ENCODE peak calls at places on chromosomes 5 and 9, in six cellular contexts. Y is NCI-H2171 treated with DMSO at 0.1 percent for 48 hours; L is naive thymus-derived CD4-positive, alpha-beta T cell; W is effector memory CD8-positive, alpha-beta T cell; N is H7; E is NCI-H1092 treated with DMSO at 0.1 percent for 48 hours. M is an unnamed sample.
A peak's percentile ranks its signal among the peaks of the same experiment; 100 is the strongest.

GRCh38 chr9:120894404-120895226 is 17.6 kb upstream of the PHF19 start:
- DNase-seq in Y (no peak), N (peak; percentile 64), L (no peak), E (no peak), W (no peak), M (no peak)

GRCh38 chr5:37665889-37666288 is 174.0 kb downstream of the GDNF start:
- DNase-seq in L (no peak), Y (peak; percentile 64), E (peak; percentile 74), W (no peak), N (no peak), M (no peak)

GRCh38 chr5:153551537-153552079 is 61.1 kb downstream of the GRIA1 start:
- DNase-seq in N (peak; percentile 30), Y (peak; percentile 1), W (no peak), L (no peak), E (peak; percentile 33), M (no peak)

GRCh38 chr9:35563791-35564197 is 41.3 kb upstream of the TESK1 start:
- DNase-seq in W (no peak), Y (no peak), E (no peak), N (peak; percentile 80), L (no peak), M (no peak)

GRCh38 chr9:13278368-13279246 is 885 bp downstream of the MPDZ start:
- DNase-seq in E (peak; percentile 78), L (no peak), N (peak; percentile 77), W (no peak), Y (peak; percentile 46), M (no peak)

GRCh38 chr5:147949711-147950573 is 43.6 kb upstream of the C5orf46 start:
- DNase-seq in E (peak; percentile 33), L (no peak), Y (peak; percentile 29), N (peak; percentile 51), W (no peak), M (no peak)

GRCh38 chr9:2872307-2872940 is 28.5 kb upstream of the PUM3 start:
- DNase-seq in N (peak; percentile 42), L (no peak), E (peak; percentile 35), W (peak; percentile 9), Y (peak; percentile 78), M (no peak)

GRCh38 chr9:24413651-24414050 is 132.0 kb downstream of the IZUMO3 start:
- DNase-seq in Y (no peak), E (no peak), W (no peak), L (no peak), N (no peak), M (no peak)

GRCh38 chr5:33762859-33763258 is 128.9 kb downstream of the ADAMTS12 start:
- DNase-seq in E (no peak), Y (no peak), W (no peak), L (no peak), N (no peak), M (no peak)